ENCODE peak calls at places on chromosomes 4 and X, in five cellular contexts. N, Q, K, F and E are unnamed samples.

GRCh38 chr4:148287111-148287510 is 155.1 kb downstream of the NR3C2 start:
- DNase-seq in Q (no peak), K (no peak), N (no peak), F (no peak), E (no peak)

GRCh38 chr4:54487491-54487890 is 170.3 kb upstream of the KIT start:
- DNase-seq in F (no peak), N (no peak), K (no peak), Q (no peak), E (no peak)

GRCh38 chrX:19183777-19184485 is 61.7 kb upstream of the ADGRG2 start:
- DNase-seq in N (no peak), Q (no peak), K (no peak), F (peak; percentile 19), E (no peak)

GRCh38 chrX:40107291-40108083 is 9.7 kb upstream of the BCOR start:
- DNase-seq in K (peak; percentile 81), F (peak; percentile 53), Q (no peak), N (peak; percentile 64), E (peak; percentile 79)

GRCh38 chr4:25367004-25367621 is 9.9 kb upstream of the ANAPC4 start:
- DNase-seq in N (peak; percentile 56), F (no peak), K (no peak), Q (no peak), E (no peak)

GRCh38 chrX:15221321-15221720 is 48.6 kb downstream of the ASB9 start:
- DNase-seq in K (no peak), N (peak; percentile 6), F (no peak), Q (no peak), E (no peak)

GRCh38 chr4:173507471-173508385 is 22.3 kb downstream of the HAND2 start:
- DNase-seq in F (no peak), Q (no peak), N (no peak), K (no peak), E (no peak)

GRCh38 chr4:78748361-78748760 is 27.8 kb upstream of the BMP2K start:
- DNase-seq in K (no peak), N (no peak), F (no peak), Q (no peak), E (no peak)

GRCh38 chr4:120812216-120812615 is 110.3 kb downstream of the PRDM5 start:
- DNase-seq in K (no peak), Q (no peak), N (no peak), F (no peak), E (no peak)

GRCh38 chrX:41543022-41543421 is 95.9 kb downstream of the NYX start:
- DNase-seq in F (no peak), K (no peak), N (no peak), Q (no peak), E (no peak)

GRCh38 chrX:8971116-8971515 is 62.8 kb downstream of the FAM9B start:
- DNase-seq in K (no peak), Q (no peak), F (no peak), N (peak; percentile 79), E (no peak)

GRCh38 chr4:140154572-140154891 is 548 bp upstream of the MAML3 start:
- DNase-seq in K (no peak), F (no peak), Q (no peak), N (no peak), E (no peak)

GRCh38 chr4:84917869-84918600 is 48.5 kb downstream of the WDFY3 start:
- DNase-seq in N (no peak), Q (no peak), K (no peak), F (no peak), E (no peak)

GRCh38 chr4:84916233-84916632 is 50.3 kb downstream of the WDFY3 start:
- DNase-seq in K (no peak), F (no peak), Q (no peak), N (no peak), E (no peak)

GRCh38 chr4:84917087-84917821 is 49.2 kb downstream of the WDFY3 start:
- DNase-seq in Q (no peak), F (no peak), N (no peak), K (no peak), E (no peak)

GRCh38 chr4:84924439-84924838 is 42.1 kb downstream of the WDFY3 start:
- DNase-seq in F (no peak), K (no peak), Q (no peak), N (peak; percentile 52), E (no peak)

GRCh38 chr4:84920591-84920990 is 45.9 kb downstream of the WDFY3 start:
- DNase-seq in Q (no peak), K (no peak), F (no peak), N (peak; percentile 67), E (no peak)
- H3K4me1 ChIP-seq in Q (peaks cover 43% of the 10 kb centered on the region), K (peaks cover 4% of the 10 kb centered on the region), F (no peaks in the 10 kb centered on the region), N (peaks cover 26% of the 10 kb centered on the region), E (no peaks in the 10 kb centered on the region)

DNA sequence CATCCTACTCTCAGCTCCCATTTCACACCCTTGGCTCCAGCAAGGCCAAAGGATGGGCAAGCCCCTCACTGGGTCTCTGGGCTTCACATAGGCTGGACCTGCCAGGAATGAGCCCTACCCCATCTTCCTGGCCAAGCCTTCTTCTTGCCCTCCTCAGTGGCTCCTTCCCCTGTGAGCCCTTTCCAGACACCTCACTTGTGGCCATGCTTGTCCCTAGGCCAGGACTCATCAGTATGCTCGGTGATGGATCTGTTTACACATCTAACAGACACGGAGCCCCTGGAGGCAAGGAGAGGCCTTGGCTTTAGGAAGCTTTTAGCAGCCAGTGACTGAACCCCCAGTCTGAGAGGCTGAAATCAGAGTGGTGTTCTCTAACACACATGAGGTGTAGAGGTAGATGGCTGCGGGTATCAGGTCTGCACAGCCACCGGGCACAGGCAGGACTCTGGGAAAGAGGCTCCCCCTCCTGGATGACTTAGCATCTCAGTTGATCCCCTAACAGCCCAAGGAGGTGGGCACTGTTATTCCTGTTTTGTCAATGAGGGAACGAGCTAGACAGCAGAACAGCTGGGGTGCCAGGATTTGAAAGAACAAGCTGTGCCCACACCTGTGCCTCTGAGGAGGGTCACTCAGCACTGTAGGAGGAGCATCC is 44.8 kb downstream of the PPP2R2C start:
- DNase-seq in K (no peak), N (no peak), F (no peak), Q (no peak), E (no peak)
- TF ChIP-seq CTCF in K (no peak), N (no peak), F (no peak), Q (no peak), E (no peak)

DNA sequence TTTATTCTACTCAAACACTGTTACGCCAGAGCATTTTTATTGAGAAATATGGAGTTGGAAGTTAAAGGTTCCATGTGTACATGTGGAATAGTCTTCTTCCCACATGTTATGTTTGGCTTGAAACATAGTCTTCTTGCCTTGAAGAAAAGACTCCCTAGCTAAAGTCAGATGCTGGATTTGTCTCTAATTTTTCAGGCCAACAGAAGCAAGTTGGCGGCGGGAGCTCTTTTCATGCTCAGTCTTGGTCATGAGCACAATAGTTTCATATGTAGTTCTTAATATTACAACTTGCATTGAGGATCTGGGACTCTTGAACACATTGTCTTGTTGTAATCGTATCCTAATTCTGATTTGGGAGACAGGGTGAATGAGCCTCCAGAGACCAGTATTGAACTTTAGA is 19.4 kb downstream of the SEPTIN11 start:
- DNase-seq in K (no peak), Q (no peak), F (no peak), N (no peak), E (no peak)
- H3K4me1 ChIP-seq in K (no peaks in the 10 kb centered on the region), Q (peaks cover 9% of the 10 kb centered on the region), F (no peaks in the 10 kb centered on the region), N (peaks cover 20% of the 10 kb centered on the region), E (no peaks in the 10 kb centered on the region)

GRCh38 chr4:2356123-2357069 is 62.0 kb downstream of the ZFYVE28 start:
- DNase-seq in K (no peak), Q (no peak), N (no peak), F (no peak), E (no peak)
- TF ChIP-seq CTCF in K (no peak), Q (no peak), N (no peak), F (no peak), E (no peak)

GRCh38 chr4:95023110-95023509 is 265.4 kb downstream of the BMPR1B start:
- DNase-seq in N (peak; percentile 52), K (no peak), Q (no peak), F (no peak), E (no peak)

GRCh38 chr4:95021099-95021498 is 263.3 kb downstream of the BMPR1B start:
- DNase-seq in N (no peak), Q (no peak), F (no peak), K (no peak), E (no peak)

GRCh38 chr4:95017690-95018089 is 259.9 kb downstream of the BMPR1B start:
- DNase-seq in N (no peak), K (no peak), Q (no peak), F (no peak), E (no peak)

GRCh38 chr4:95018845-95019244 is 261.1 kb downstream of the BMPR1B start:
- DNase-seq in K (no peak), F (no peak), N (no peak), Q (no peak), E (no peak)

DNA sequence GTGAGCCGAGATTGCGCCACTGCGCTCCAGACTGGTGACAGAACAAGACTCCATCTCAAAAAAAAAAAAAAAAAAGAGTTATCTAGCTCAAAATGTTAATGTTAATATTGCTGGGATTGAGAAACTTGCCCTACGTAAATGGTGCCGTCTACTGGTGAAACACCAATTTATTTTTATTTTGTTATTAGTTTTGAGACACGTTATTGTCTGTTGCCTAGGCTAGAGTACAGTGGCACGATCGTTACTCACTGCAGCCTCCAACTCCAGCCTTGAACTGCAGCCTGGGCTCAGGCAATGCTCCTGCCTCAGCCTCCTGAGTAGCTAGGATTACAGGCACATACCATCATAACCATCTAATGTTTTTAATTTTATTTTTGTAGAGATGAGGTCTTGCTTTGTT is 262.8 kb downstream of the BMPR1B start:
- DNase-seq in N (no peak), K (no peak), Q (no peak), F (no peak), E (no peak)
- H3K4me1 ChIP-seq in N (peaks cover 13% of the 10 kb centered on the region), K (peaks cover 11% of the 10 kb centered on the region), Q (peaks cover 14% of the 10 kb centered on the region), F (peaks cover 5% of the 10 kb centered on the region), E (no peaks in the 10 kb centered on the region)

GRCh38 chr4:27861802-27862201 is 1001.2 kb downstream of the STIM2 start:
- DNase-seq in F (no peak), N (peak; percentile 49), K (no peak), Q (no peak), E (no peak)

DNA sequence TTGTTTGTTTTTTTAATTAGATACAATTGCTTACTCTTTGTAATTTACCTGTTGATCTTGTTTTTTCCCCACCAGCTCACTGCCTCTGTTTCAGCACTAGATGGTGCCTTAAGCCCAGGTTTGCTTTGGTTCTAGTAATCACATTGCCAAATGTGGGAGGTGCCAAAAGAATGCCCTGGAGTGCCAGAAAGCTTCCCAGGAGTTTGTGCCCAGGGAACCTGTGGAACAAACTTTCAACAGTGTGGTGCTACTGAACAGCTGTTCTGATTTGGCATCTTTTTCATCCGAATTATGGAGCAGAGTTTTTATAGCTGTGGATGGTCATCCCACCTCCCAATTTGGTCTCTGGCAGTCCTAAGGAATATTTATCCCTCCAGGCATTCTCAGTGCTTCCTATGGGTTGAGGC is 1000.7 kb downstream of the STIM2 start:
- DNase-seq in F (no peak), K (no peak), Q (no peak), N (peak; percentile 79), E (no peak)
- TF ChIP-seq CTCF in F (no peak), K (no peak), Q (no peak), N (peak; percentile 84), E (no peak)

GRCh38 chr4:6986067-6986780 is 56.9 kb upstream of the TADA2B start:
- DNase-seq in F (no peak), N (peak; percentile 25), K (no peak), Q (no peak), E (no peak)
- H3K4me1 ChIP-seq in F (peaks cover 7% of the 10 kb centered on the region), N (peaks cover 35% of the 10 kb centered on the region), K (peaks cover 14% of the 10 kb centered on the region), Q (peaks cover 21% of the 10 kb centered on the region), E (peaks cover 51% of the 10 kb centered on the region)

GRCh38 chrX:20330545-20330944 is 63.8 kb upstream of the RPS6KA3 start:
- DNase-seq in N (no peak), Q (no peak), K (no peak), F (no peak), E (no peak)
- TF ChIP-seq CTCF in N (no peak), Q (no peak), K (no peak), F (no peak), E (no peak)